ENCODE peak calls at places on chromosomes 13 and 19, in nine cellular contexts. W, Y, Z, X, U, P, V, G and C are unnamed samples.

GRCh38 chr19:56839665-56840451 is 668 bp downstream of the PEG3 start:
- DNase-seq in W (peak), Y (no peak), Z (no peak), X (peak), U (peak), P (peak), V (peak), G (no peak), C (no peak)

GRCh38 chr19:33794578-33795369 is 1.9 kb upstream of the KCTD15 start:
- DNase-seq in W (no peak), Y (no peak), Z (peak), X (no peak), U (no peak), P (no peak), V (no peak), G (no peak), C (peak)

GRCh38 chr19:2721570-2722540 is 683 bp upstream of the DIRAS1 start:
- DNase-seq in W (no peak), Y (no peak), Z (no peak), X (no peak), U (no peak), P (no peak), V (no peak), G (no peak), C (peak)

GRCh38 chr13:20441066-20441465 is 84.6 kb downstream of the CRYL1 start:
- DNase-seq in W (no peak), Y (no peak), Z (no peak), X (no peak), U (no peak), P (no peak), V (no peak), G (no peak), C (no peak)

GRCh38 chr13:23637813-23638212 is 67.6 kb downstream of the TNFRSF19 start:
- DNase-seq in W (no peak), Y (no peak), Z (no peak), X (no peak), U (no peak), P (peak), V (no peak), G (no peak), C (no peak)

GRCh38 chr19:16205205-16206045 is 7.7 kb downstream of the AP1M1 start:
- DNase-seq in W (no peak), Y (no peak), Z (no peak), X (no peak), U (no peak), P (no peak), V (no peak), G (no peak), C (no peak)

GRCh38 chr13:37944476-37945442 is 75.2 kb upstream of the TRPC4 start:
- DNase-seq in W (no peak), Y (no peak), Z (peak), X (peak), U (no peak), P (no peak), V (no peak), G (no peak), C (no peak)

GRCh38 chr13:91722267-91722884 is 324.0 kb downstream of the GPC5 start:
- DNase-seq in W (peak), Y (peak), Z (peak), X (peak), U (peak), P (no peak), V (no peak), G (peak), C (no peak)

GRCh38 chr13:45630791-45631190 is 15.3 kb upstream of the ERICH6B start:
- DNase-seq in W (no peak), Y (no peak), Z (no peak), X (no peak), U (no peak), P (no peak), V (no peak), G (no peak), C (no peak)

GRCh38 chr19:6772028-6772865 is at the start of gene VAV1:
- DNase-seq in W (no peak), Y (no peak), Z (no peak), X (no peak), U (no peak), P (no peak), V (no peak), G (no peak), C (no peak)

GRCh38 chr13:89401209-89401810 is 1730.1 kb downstream of the SLITRK5 start:
- DNase-seq in W (no peak), Y (peak), Z (peak), X (peak), U (peak), P (no peak), V (no peak), G (peak), C (no peak)

GRCh38 chr13:45412274-45413049 is 5.7 kb downstream of the SLC25A30 start:
- DNase-seq in W (no peak), Y (no peak), Z (no peak), X (no peak), U (no peak), P (no peak), V (no peak), G (no peak), C (no peak)

GRCh38 chr13:50127017-50127725 is 111.9 kb downstream of the KCNRG start:
- DNase-seq in W (no peak), Y (peak), Z (peak), X (peak), U (no peak), P (peak), V (no peak), G (no peak), C (peak)

GRCh38 chr13:95301135-95301946 is at the start of gene ABCC4:
- DNase-seq in W (peak), Y (peak), Z (peak), X (peak), U (peak), P (no peak), V (no peak), G (peak), C (peak)

GRCh38 chr19:47190167-47190727 is 40.8 kb downstream of the BBC3 start:
- DNase-seq in W (no peak), Y (peak), Z (peak), X (peak), U (peak), P (no peak), V (peak), G (peak), C (peak)

GRCh38 chr13:40352385-40352778 is 314.1 kb downstream of the FOXO1 start:
- DNase-seq in W (no peak), Y (no peak), Z (peak), X (peak), U (no peak), P (peak), V (no peak), G (no peak), C (no peak)

GRCh38 chr19:55554749-55555152 is 9.4 kb upstream of the SBK3 start:
- DNase-seq in W (no peak), Y (no peak), Z (no peak), X (no peak), U (no peak), P (no peak), V (no peak), G (no peak), C (no peak)

GRCh38 chr19:17847538-17848366 is at the start of gene JAK3:
- DNase-seq in W (peak), Y (peak), Z (peak), X (peak), U (peak), P (no peak), V (no peak), G (no peak), C (peak)

GRCh38 chr13:93769126-93769525 is 542.5 kb downstream of the GPC6 start:
- DNase-seq in W (no peak), Y (no peak), Z (no peak), X (peak), U (no peak), P (no peak), V (no peak), G (no peak), C (no peak)

GRCh38 chr19:5091576-5092215 is 122.8 kb downstream of the KDM4B start:
- DNase-seq in W (no peak), Y (peak), Z (no peak), X (peak), U (no peak), P (no peak), V (no peak), G (no peak), C (peak)

GRCh38 chr19:6476155-6476895 is 5.3 kb downstream of the DENND1C start:
- DNase-seq in W (peak), Y (peak), Z (peak), X (peak), U (peak), P (no peak), V (peak), G (no peak), C (peak)

GRCh38 chr13:34522818-34523217 is 419.3 kb upstream of the NBEA start:
- DNase-seq in W (no peak), Y (no peak), Z (no peak), X (no peak), U (no peak), P (no peak), V (no peak), G (peak), C (no peak)

GRCh38 chr19:50812474-50812873 is 11.1 kb downstream of the KLK1 start:
- DNase-seq in W (no peak), Y (no peak), Z (no peak), X (no peak), U (no peak), P (no peak), V (no peak), G (no peak), C (no peak)

GRCh38 chr19:35890113-35890650 is 10.2 kb downstream of the NFKBID start:
- DNase-seq in W (no peak), Y (no peak), Z (no peak), X (no peak), U (no peak), P (no peak), V (no peak), G (no peak), C (no peak)

GRCh38 chr19:58366576-58367430 is 4.3 kb upstream of the ZNF497 start:
- DNase-seq in W (no peak), Y (no peak), Z (no peak), X (no peak), U (no peak), P (no peak), V (no peak), G (no peak), C (no peak)

GRCh38 chr19:38975214-38975860 is at the start of gene FBXO17:
- DNase-seq in W (peak), Y (peak), Z (peak), X (peak), U (peak), P (peak), V (no peak), G (peak), C (peak)

GRCh38 chr13:113475911-113476310 is 14.6 kb downstream of the DCUN1D2 start:
- DNase-seq in W (no peak), Y (no peak), Z (no peak), X (no peak), U (no peak), P (no peak), V (no peak), G (no peak), C (no peak)

GRCh38 chr19:37654118-37654517 is 1.1 kb downstream of the ZFP30 start:
- DNase-seq in W (no peak), Y (no peak), Z (no peak), X (peak), U (no peak), P (no peak), V (no peak), G (no peak), C (no peak)

GRCh38 chr19:15551183-15552004 is 43.1 kb downstream of the CYP4F22 start:
- DNase-seq in W (peak), Y (no peak), Z (peak), X (no peak), U (no peak), P (no peak), V (no peak), G (no peak), C (peak)

GRCh38 chr19:30490760-30491159 is 118.6 kb downstream of the ZNF536 start:
- DNase-seq in W (no peak), Y (no peak), Z (no peak), X (no peak), U (no peak), P (no peak), V (no peak), G (no peak), C (no peak)

GRCh38 chr13:20566424-20566916 is 487 bp upstream of the IFT88 start:
- DNase-seq in W (no peak), Y (peak), Z (peak), X (no peak), U (peak), P (no peak), V (peak), G (peak), C (no peak)

GRCh38 chr13:36297600-36298338 is at the start of gene CCDC169:
- DNase-seq in W (peak), Y (peak), Z (peak), X (peak), U (peak), P (peak), V (peak), G (peak), C (peak)

GRCh38 chr13:39317284-39317683 is 279.0 kb downstream of the NHLRC3 start:
- DNase-seq in W (no peak), Y (no peak), Z (peak), X (peak), U (peak), P (no peak), V (no peak), G (peak), C (no peak)

DNA sequence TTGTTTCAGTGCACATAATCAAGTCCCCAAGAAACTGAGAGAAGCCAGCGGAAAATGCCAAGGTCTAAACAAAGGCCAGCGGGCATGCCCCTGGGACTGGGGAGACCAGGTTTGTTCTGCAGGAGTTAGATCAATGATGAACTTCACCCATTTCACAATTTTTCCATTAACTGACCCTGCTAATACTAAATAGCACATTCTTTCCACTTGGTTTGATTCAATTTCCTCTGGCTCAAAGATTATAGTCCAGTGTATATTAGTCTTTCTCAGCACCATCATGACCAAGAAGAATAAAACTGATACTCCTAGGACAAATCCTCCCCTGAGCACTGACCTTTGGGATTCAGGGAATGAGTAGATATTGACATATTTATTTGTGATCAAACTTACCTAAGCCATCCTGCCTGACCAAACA is 66.4 kb downstream of the MBNL2 start:
- DNase-seq in W (no peak), Y (no peak), Z (no peak), X (no peak), U (no peak), P (no peak), V (no peak), G (no peak), C (no peak)
- TF ChIP-seq CTCF in W (no peak), Y (no peak), Z (no peak), X (no peak), U (no peak), P (no peak), V (no peak), G (no peak), C (no peak)

DNA sequence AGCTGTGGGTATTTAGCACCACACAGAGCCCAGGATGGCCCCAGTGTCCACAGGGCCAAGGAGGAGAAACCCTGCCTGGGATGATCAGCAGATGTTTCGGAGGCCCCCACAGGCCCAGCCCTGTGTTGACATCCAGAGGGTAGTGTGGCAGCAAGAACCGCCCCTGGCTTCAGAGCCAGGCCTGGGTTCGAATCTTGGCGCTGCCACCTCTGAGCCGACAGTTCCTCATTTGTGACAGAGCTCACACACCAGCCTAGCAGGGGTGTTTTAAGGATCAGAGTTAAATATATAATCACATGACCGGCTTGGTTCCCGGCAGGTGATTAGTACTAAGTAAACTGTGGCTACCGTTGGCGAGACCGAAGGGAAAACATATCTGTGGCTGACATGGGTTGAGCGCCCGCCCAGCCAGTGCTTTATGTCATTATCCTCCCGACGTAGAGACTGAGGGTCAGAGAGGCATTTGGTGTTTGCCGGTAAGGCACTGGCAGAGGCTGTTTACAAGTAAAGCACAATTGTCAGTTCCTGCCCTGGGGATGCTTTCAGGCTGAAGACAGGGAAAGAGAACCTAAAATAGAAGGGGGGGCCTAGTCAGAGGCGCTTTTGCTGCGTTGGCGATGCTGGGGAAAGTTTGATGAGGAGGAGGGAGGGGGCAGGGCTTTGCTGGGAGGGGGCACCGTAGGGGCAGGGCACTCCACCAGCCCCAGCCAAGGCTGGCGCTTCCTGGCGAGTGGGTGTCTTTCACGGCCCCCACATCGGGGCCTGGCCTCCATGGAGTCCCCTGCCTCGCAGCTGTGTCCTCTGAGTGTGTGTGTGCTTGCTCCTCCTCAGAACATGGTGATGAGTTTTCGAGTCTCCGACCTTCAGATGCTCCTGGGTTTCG is 4.8 kb downstream of the PIAS4 start:
- DNase-seq in W (no peak), Y (peak), Z (no peak), X (no peak), U (no peak), P (no peak), V (peak), G (no peak), C (no peak)
- TF ChIP-seq CTCF in W (no peak), Y (no peak), Z (no peak), X (no peak), U (no peak), P (no peak), V (no peak), G (no peak), C (no peak)

DNA sequence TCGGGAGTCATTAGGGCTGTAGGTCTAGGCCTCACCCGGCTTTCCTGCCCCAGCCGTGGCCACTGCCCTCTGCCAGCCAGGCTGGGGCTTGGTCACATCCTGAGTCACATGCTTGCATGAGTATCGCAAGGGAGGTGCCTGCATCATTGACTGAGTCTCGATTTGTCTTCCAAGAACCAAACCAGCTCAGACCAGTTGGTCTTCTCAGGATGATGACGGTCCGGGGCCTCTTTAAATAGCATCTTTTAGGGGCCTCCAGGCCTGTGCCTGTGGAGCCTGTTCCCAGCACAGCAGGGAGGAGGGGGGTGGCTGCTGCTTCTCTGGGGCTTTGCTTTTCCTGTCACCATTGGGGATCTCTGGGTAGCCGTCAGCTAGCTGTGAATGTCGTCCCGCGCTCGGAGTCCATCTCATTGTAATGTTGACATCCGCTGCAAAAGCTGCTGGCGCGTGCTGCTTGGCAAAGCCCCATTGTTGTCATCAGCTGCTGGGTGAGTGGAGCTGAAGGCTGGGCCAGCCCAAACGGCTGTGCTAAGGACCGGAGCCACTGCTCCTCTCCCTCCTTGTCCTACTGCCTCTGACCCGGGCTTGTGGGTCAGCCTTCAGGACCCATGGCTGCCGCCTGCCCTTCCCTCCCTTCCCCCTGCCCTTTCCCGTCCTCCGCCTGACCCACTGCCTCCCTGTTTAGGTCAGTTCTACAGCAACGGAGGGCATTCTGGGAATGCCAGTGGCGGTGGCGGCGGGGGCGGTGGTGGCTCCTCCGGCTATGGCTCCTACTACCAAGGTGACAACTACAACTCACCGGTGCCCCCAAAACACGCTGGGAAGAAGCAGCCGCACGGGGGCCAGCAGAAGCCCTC is 14.3 kb upstream of the QTRT1 start:
- DNase-seq in W (no peak), Y (no peak), Z (peak), X (peak), U (peak), P (no peak), V (no peak), G (peak), C (no peak)
- TF ChIP-seq CTCF in W (no peak), Y (no peak), Z (no peak), X (no peak), U (no peak), P (no peak), V (no peak), G (no peak), C (no peak)

GRCh38 chr19:19368087-19368486 is 37.4 kb upstream of the GATAD2A start:
- DNase-seq in W (no peak), Y (no peak), Z (no peak), X (no peak), U (no peak), P (no peak), V (no peak), G (no peak), C (no peak)

GRCh38 chr19:19361075-19361594 is 40.5 kb downstream of the MAU2 start:
- DNase-seq in W (peak), Y (peak), Z (peak), X (peak), U (peak), P (peak), V (peak), G (peak), C (peak)

GRCh38 chr19:19371056-19371455 is 34.4 kb upstream of the GATAD2A start:
- DNase-seq in W (no peak), Y (no peak), Z (no peak), X (no peak), U (no peak), P (no peak), V (no peak), G (no peak), C (no peak)

GRCh38 chr19:19362075-19362474 is 41.4 kb downstream of the MAU2 start:
- DNase-seq in W (no peak), Y (no peak), Z (no peak), X (no peak), U (no peak), P (no peak), V (no peak), G (no peak), C (no peak)

DNA sequence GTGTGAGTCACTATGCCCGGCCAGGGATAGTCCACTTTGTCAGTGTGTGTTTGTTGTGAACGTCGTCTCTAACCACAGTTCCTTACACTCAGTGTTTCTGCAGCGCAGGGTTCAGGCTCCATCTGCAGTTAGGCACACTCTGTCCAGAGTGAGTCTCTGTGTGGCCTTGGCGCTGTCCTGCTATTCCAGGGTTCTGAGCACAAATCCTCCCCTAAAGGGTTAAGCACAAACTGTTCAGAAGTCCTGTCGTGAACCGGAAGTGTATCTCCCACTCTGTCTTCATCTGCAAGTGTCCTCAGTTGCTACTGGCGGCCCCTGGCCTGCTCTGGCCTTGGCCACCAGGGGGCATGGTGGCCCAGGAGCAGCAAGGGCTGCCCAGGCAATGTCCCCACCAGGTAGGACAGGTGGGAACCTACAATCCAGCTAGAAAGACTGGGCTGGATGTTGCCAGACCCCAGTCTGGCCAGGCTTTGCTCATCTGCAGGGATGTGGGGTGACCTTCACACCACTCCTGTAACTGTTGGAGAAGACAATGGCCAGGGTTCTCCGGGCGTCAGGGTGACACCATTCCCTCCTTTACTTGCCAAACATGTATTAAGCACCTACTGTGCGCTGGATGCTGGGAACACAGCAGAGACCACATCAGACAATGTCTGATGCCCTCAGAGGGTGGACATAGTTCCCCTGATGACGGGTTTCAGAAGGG is 38.6 kb upstream of the GATAD2A start:
- DNase-seq in W (peak), Y (peak), Z (peak), X (peak), U (peak), P (peak), V (peak), G (peak), C (peak)
- TF ChIP-seq CTCF in W (peak), Y (peak), Z (peak), X (peak), U (peak), P (peak), V (peak), G (peak), C (peak)